ENCODE peak calls at places on chromosomes 4 and X, in four cellular contexts. D, K, Y and X are unnamed samples.

GRCh38 chr4:53702334-53703266 is 111.3 kb upstream of the LNX1 start:
- DNase-seq in K (peak; percentile 74), Y (no peak), D (no peak), X (no peak)

GRCh38 chrX:154367474-154368308 is 6.7 kb downstream of the FLNA start:
- DNase-seq in Y (no peak), D (no peak), K (no peak), X (no peak)

GRCh38 chr4:91958651-91959050 is 345.1 kb upstream of the GRID2 start:
- DNase-seq in Y (no peak), D (no peak), K (peak; percentile 69), X (no peak)

GRCh38 chr4:144421839-144422565 is 224.0 kb upstream of the HHIP start:
- DNase-seq in K (peak; percentile 50), Y (no peak), D (no peak), X (peak; percentile 5)

GRCh38 chr4:86242677-86243076 is 117.2 kb downstream of the MAPK10 start:
- DNase-seq in D (no peak), K (no peak), Y (no peak), X (no peak)

GRCh38 chrX:153522259-153522658 is 4.8 kb downstream of the ATP2B3 start:
- DNase-seq in D (no peak), Y (no peak), K (no peak), X (no peak)

GRCh38 chrX:10636337-10636736 is 16.0 kb upstream of the MID1 start:
- DNase-seq in Y (no peak), K (no peak), D (no peak), X (no peak)

GRCh38 chrX:23883737-23884354 is 23.9 kb downstream of the APOO start:
- DNase-seq in D (no peak), Y (no peak), K (peak; percentile 77), X (no peak)

GRCh38 chrX:154714925-154715324 is 36.0 kb downstream of the GAB3 start:
- DNase-seq in K (no peak), Y (peak; percentile 73), D (no peak), X (peak; percentile 35)

GRCh38 chr4:88106205-88106604 is 52.2 kb downstream of the ABCG2 start:
- DNase-seq in Y (no peak), D (no peak), K (peak; percentile 49), X (no peak)

GRCh38 chr4:88629826-88630225 is 37.5 kb downstream of the HERC3 start:
- DNase-seq in Y (no peak), D (no peak), K (no peak), X (no peak)

GRCh38 chr4:4575284-4576211 is 33.7 kb upstream of the STX18 start:
- DNase-seq in D (peak; percentile 37), Y (no peak), K (peak; percentile 34), X (peak; percentile 83)

GRCh38 chr4:185504098-185505047 is 30.9 kb downstream of the PDLIM3 start:
- DNase-seq in D (no peak), K (no peak), Y (no peak), X (no peak)

GRCh38 chr4:150789864-150790263 is 207.9 kb downstream of the MAB21L2 start:
- DNase-seq in D (no peak), Y (no peak), K (no peak), X (no peak)

GRCh38 chr4:111650553-111651183 is 494.6 kb upstream of the FAM241A start:
- DNase-seq in Y (no peak), D (no peak), K (no peak), X (no peak)

GRCh38 chrX:44036336-44036735 is 63.1 kb upstream of the NDP start:
- DNase-seq in Y (no peak), D (no peak), K (peak; percentile 93), X (no peak)

GRCh38 chr4:153071953-153072622 is 132.2 kb upstream of the TRIM2 start:
- DNase-seq in Y (no peak), K (no peak), D (no peak), X (no peak)

GRCh38 chr4:126761947-126762650 is 870.7 kb upstream of the INTU start:
- DNase-seq in D (no peak), K (no peak), Y (no peak), X (no peak)

GRCh38 chr4:48483006-48483776 is at the start of gene SLC10A4:
- DNase-seq in K (no peak), D (no peak), Y (no peak), X (peak; percentile 40)

GRCh38 chr4:170423137-170423536 is 333.4 kb upstream of the AADAT start:
- DNase-seq in Y (no peak), D (no peak), K (peak; percentile 53), X (no peak)

GRCh38 chr4:179196511-179196910 is 1754.3 kb upstream of the AGA start:
- DNase-seq in K (peak; percentile 76), Y (no peak), D (no peak), X (no peak)

GRCh38 chr4:1321946-1322650 is 24.9 kb upstream of the UVSSA start:
- DNase-seq in Y (no peak), D (no peak), K (no peak), X (no peak)

GRCh38 chrX:15985937-15986336 is 131.3 kb upstream of the AP1S2 start:
- DNase-seq in D (no peak), Y (no peak), K (no peak), X (no peak)

GRCh38 chrX:117996918-117997480 is 119.6 kb downstream of the KLHL13 start:
- DNase-seq in D (no peak), Y (no peak), K (no peak), X (no peak)

GRCh38 chr4:32824321-32824720 is 2104.2 kb downstream of the PCDH7 start:
- DNase-seq in Y (no peak), K (peak; percentile 39), D (no peak), X (no peak)